ENCODE peak calls at places on chromosomes 13 and 19, in four cellular contexts. A is esophagus squamous epithelium; Z is brain microvascular endothelial cell; H is CD8-positive, alpha-beta T cell. I is an unnamed sample.

GRCh38 chr13:82597737-82598136 is 1284.5 kb downstream of the SLITRK1 start:
- DNase-seq in A (no peak), Z (no peak), H (no peak), I (no peak)

GRCh38 chr13:33918199-33918932 is 100.4 kb downstream of the RFC3 start:
- DNase-seq in A (no peak), H (no peak), Z (peak; percentile 71), I (peak; percentile 86)

GRCh38 chr13:98925949-98926348 is 51.9 kb downstream of the DOCK9 start:
- DNase-seq in A (no peak), Z (no peak), H (no peak), I (no peak)

GRCh38 chr13:48304132-48304876 is 753 bp downstream of the RB1 start:
- DNase-seq in A (no peak), H (peak; percentile 56), Z (peak; percentile 35), I (peak; percentile 52)

GRCh38 chr13:98099627-98100026 is 43.3 kb upstream of the FARP1 start:
- DNase-seq in A (no peak), Z (no peak), H (no peak), I (no peak)

GRCh38 chr13:92626274-92626673 is 600.3 kb upstream of the GPC6 start:
- DNase-seq in H (no peak), A (no peak), Z (no peak), I (no peak)

GRCh38 chr13:36395280-36395679 is 37.0 kb upstream of the CCNA1 start:
- DNase-seq in A (no peak), H (no peak), Z (no peak), I (peak; percentile 84)

GRCh38 chr13:49428041-49428763 is 15.7 kb downstream of the CAB39L start:
- DNase-seq in A (no peak), H (no peak), Z (no peak), I (no peak)

GRCh38 chr19:13024126-13024957 is 29.1 kb downstream of the NFIX start:
- DNase-seq in Z (no peak), A (no peak), H (no peak), I (peak; percentile 38)

GRCh38 chr13:29359181-29359580 is 236.3 kb downstream of the SLC7A1 start:
- DNase-seq in H (no peak), A (no peak), Z (no peak), I (no peak)

GRCh38 chr13:110269509-110270185 is 37.3 kb downstream of the COL4A1 start:
- DNase-seq in H (no peak), A (no peak), Z (no peak), I (no peak)

GRCh38 chr13:113907637-113908617 is 44.1 kb upstream of the GAS6 start:
- DNase-seq in A (no peak), H (peak; percentile 47), Z (no peak), I (peak; percentile 91)

GRCh38 chr19:24140099-24140498 is 53.1 kb downstream of the ZNF254 start:
- DNase-seq in Z (peak; percentile 66), H (no peak), A (no peak), I (peak; percentile 71)

GRCh38 chr19:6693681-6694080 is 23.7 kb upstream of the TNFSF14 start:
- DNase-seq in H (no peak), A (no peak), Z (no peak), I (no peak)

GRCh38 chr19:4144666-4145261 is 8.7 kb upstream of the CREB3L3 start:
- DNase-seq in H (no peak), Z (no peak), A (no peak), I (peak; percentile 50)

GRCh38 chr13:44474122-44474910 is 100.7 kb downstream of the SERP2 start:
- DNase-seq in H (no peak), Z (no peak), A (no peak), I (peak; percentile 13)

GRCh38 chr13:99665716-99666115 is 164.4 kb downstream of the TM9SF2 start:
- DNase-seq in H (no peak), Z (no peak), A (no peak), I (no peak)

GRCh38 chr13:112024577-112024976 is 42.4 kb upstream of the SOX1 start:
- DNase-seq in H (no peak), A (no peak), Z (no peak), I (no peak)

GRCh38 chr19:47494729-47495128 is 10.7 kb upstream of the KPTN start:
- DNase-seq in A (no peak), H (no peak), Z (no peak), I (no peak)

GRCh38 chr13:36131215-36131930 is at the start of gene DCLK1:
- DNase-seq in Z (peak; percentile 33), H (no peak), A (no peak), I (peak; percentile 6)

GRCh38 chr19:15584541-15585115 is 30.4 kb upstream of the CYP4F8 start:
- DNase-seq in A (no peak), H (peak; percentile 90), Z (peak; percentile 40), I (peak; percentile 47)

GRCh38 chr19:46271488-46272197 is 25.2 kb upstream of the HIF3A start:
- DNase-seq in Z (peak; percentile 91), H (no peak), A (no peak), I (peak; percentile 85)

GRCh38 chr19:2048959-2049740 is 1.9 kb downstream of the MKNK2 start:
- DNase-seq in H (no peak), Z (no peak), A (no peak), I (no peak)

GRCh38 chr13:99296270-99296865 is 10.8 kb downstream of the GPR183 start:
- DNase-seq in H (no peak), Z (no peak), A (no peak), I (no peak)

GRCh38 chr13:30957258-30957943 is 24.9 kb downstream of the TEX26 start:
- DNase-seq in H (no peak), Z (no peak), A (no peak), I (no peak)

GRCh38 chr19:12784394-12784870 is 6.9 kb upstream of the JUNB start:
- DNase-seq in H (no peak), A (no peak), Z (no peak), I (no peak)

GRCh38 chr13:44331912-44332840 is 41.4 kb upstream of the SERP2 start:
- DNase-seq in Z (peak; percentile 91), H (no peak), A (no peak), I (peak; percentile 77)

GRCh38 chr13:103078145-103078544 is 11.9 kb upstream of the SLC10A2 start:
- DNase-seq in H (no peak), Z (no peak), A (no peak), I (no peak)

GRCh38 chr13:59356607-59357006 is 807.1 kb downstream of the DIAPH3 start:
- DNase-seq in H (no peak), Z (peak; percentile 72), A (no peak), I (peak; percentile 5)

GRCh38 chr13:24192036-24192810 is 31.7 kb downstream of the SPATA13 start:
- DNase-seq in A (no peak), H (no peak), Z (no peak), I (no peak)

GRCh38 chr13:102033316-102033715 is 368.5 kb downstream of the FGF14 start:
- DNase-seq in Z (no peak), A (no peak), H (no peak), I (no peak)

GRCh38 chr13:40682449-40683240 is 16.2 kb upstream of the FOXO1 start:
- DNase-seq in H (no peak), Z (no peak), A (no peak), I (peak; percentile 29)

GRCh38 chr19:7366701-7367420 is 18.1 kb downstream of the ARHGEF18 start:
- DNase-seq in A (no peak), Z (peak; percentile 54), H (no peak), I (peak; percentile 34)

GRCh38 chr13:98142427-98143156 is at the start of gene FARP1:
- DNase-seq in Z (no peak), H (no peak), A (no peak), I (peak; percentile 65)

GRCh38 chr13:95494082-95494681 is 58.3 kb upstream of the CLDN10 start:
- DNase-seq in H (no peak), A (no peak), Z (peak; percentile 59), I (peak; percentile 63)

GRCh38 chr13:23788459-23788858 is 100.7 kb downstream of the MIPEP start:
- DNase-seq in Z (no peak), A (no peak), H (no peak), I (no peak)

GRCh38 chr13:88649855-88650254 is 978.7 kb downstream of the SLITRK5 start:
- DNase-seq in Z (no peak), A (no peak), H (no peak), I (no peak)

GRCh38 chr19:17469371-17470203 is 737 bp upstream of the SLC27A1 start:
- DNase-seq in H (peak; percentile 93), A (peak; percentile 96), Z (peak; percentile 90), I (peak; percentile 96)

GRCh38 chr19:17471410-17472125 is 1.2 kb downstream of the SLC27A1 start:
- DNase-seq in Z (no peak), A (no peak), H (no peak), I (no peak)

GRCh38 chr19:17468302-17469091 is 1.8 kb upstream of the SLC27A1 start:
- DNase-seq in Z (no peak), A (no peak), H (no peak), I (peak; percentile 55)

GRCh38 chr19:17469092-17469370 is 1.3 kb upstream of the SLC27A1 start:
- DNase-seq in Z (no peak), H (no peak), A (no peak), I (no peak)

GRCh38 chr19:17470204-17470841 is at the start of gene SLC27A1:
- DNase-seq in Z (peak; percentile 99), H (peak; percentile 90), A (peak; percentile 96), I (peak; percentile 99)
- TF ChIP-seq CTCF in Z (no peak), H (no peak), A (no peak), I (no peak)

DNA sequence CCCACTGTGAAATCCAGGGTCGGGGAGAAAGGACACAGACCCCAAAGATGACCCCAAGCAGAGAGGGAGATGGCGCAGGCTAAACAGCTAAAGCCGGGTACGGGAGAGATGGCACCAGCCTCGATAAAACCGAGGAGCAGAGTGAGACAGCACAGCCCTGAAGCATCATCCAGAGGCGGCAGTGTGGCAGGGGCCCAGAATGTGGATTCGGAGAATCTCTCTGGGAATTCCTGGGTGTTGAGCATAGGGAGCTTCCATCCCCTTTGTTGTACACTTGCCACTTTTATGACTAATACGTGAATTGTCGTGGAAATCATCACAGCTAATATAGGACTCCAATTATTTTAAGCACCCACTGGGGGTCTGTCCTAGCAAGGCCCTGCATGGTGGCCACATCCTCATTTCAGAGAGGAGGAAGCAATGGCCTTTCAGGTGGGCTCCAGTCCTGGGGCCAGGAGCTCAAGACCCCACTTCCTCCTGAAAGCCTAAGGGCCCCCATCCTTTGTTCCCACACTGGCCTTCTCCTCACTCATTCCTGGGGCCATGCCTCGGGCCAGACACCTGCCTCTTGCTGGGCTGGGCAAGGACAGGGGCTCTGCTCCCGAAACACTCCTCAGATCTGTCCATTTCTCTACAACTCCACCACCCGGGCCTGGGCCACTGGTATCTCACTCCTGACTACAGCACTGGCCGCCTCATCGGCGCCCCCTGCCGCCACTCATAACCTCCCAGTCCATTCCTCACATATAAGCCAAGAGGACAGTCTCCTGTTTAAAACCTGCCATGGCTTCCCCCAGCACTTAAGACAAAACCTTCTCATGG is 29.3 kb upstream of the ATP1A3 start:
- DNase-seq in H (no peak), Z (peak; percentile 15), A (no peak), I (peak; percentile 56)
- TF ChIP-seq CTCF in H (peak; percentile 15), Z (peak; percentile 65), A (no peak), I (peak; percentile 33)

DNA sequence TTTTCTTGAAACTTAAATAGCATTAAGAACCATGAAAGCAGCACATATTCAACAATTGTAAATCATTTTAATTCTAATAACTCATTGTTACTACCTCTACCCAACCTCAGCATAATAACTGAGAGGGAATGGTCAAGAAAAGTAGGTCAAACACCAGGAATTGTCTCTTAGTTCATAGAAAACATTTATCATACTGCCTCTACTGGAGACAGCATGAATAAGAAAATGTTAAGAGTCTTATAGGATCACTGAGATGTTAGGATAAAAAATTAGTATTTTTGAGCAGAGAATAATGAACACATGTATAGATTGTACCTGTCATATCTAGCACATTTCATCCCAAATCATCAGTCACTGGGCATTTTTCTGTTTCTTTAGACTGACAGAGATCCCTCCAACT is 515.3 kb downstream of the PCDH9 start:
- DNase-seq in H (no peak), Z (no peak), A (no peak), I (no peak)
- TF ChIP-seq CTCF in H (no peak), Z (no peak), A (no peak), I (no peak)

GRCh38 chr19:38361633-38362075 is 12.7 kb upstream of the PSMD8 start:
- DNase-seq in Z (peak; percentile 59), A (peak; percentile 27), H (peak; percentile 67), I (peak; percentile 51)
- TF ChIP-seq CTCF in Z (peak; percentile 28), A (peak; percentile 47), H (peak; percentile 16), I (peak; percentile 16)

I was measured in AG10803.